ENCODE peak calls at places on chromosomes 13 and 19, in ten cellular contexts. V, A, R, X, L, T, Q, U, G and Y are unnamed samples.
A peak's percentile ranks its signal among the peaks of the same experiment; 100 is the strongest.

GRCh38 chr19:52963229-52963760 is 614 bp upstream of the ZNF816 start:
- DNase-seq in V (no peak), A (no peak), R (peak; percentile 21), X (peak; percentile 24), L (no peak), T (no peak), Q (no peak), U (peak; percentile 31), G (no peak), Y (no peak)

GRCh38 chr13:95128045-95128643 is 173.1 kb downstream of the ABCC4 start:
- DNase-seq in V (no peak), A (peak; percentile 83), R (no peak), X (no peak), L (no peak), T (peak; percentile 10), Q (no peak), U (peak; percentile 2), G (no peak), Y (no peak)

GRCh38 chr13:79621902-79622301 is 140.9 kb downstream of the NDFIP2 start:
- DNase-seq in V (no peak), A (no peak), R (no peak), X (no peak), L (no peak), T (no peak), Q (no peak), U (no peak), G (no peak), Y (no peak)

GRCh38 chr19:45809643-45810159 is 5.4 kb downstream of the RSPH6A start:
- DNase-seq in V (no peak), A (peak; percentile 58), R (no peak), X (peak; percentile 49), L (no peak), T (no peak), Q (peak; percentile 30), U (no peak), G (peak; percentile 45), Y (no peak)

GRCh38 chr13:59744747-59745394 is 418.9 kb downstream of the DIAPH3 start:
- DNase-seq in V (no peak), A (no peak), R (no peak), X (no peak), L (no peak), T (no peak), Q (no peak), U (no peak), G (no peak), Y (no peak)

GRCh38 chr19:55113570-55114039 is 3.8 kb downstream of the PPP1R12C start:
- DNase-seq in V (peak; percentile 90), A (no peak), R (peak; percentile 94), X (peak; percentile 92), L (no peak), T (peak; percentile 56), Q (peak; percentile 85), U (no peak), G (peak; percentile 88), Y (no peak)

GRCh38 chr13:99587893-99588606 is 86.8 kb downstream of the TM9SF2 start:
- DNase-seq in V (no peak), A (no peak), R (no peak), X (no peak), L (no peak), T (no peak), Q (no peak), U (no peak), G (no peak), Y (no peak)

GRCh38 chr19:18493440-18494266 is 28.2 kb downstream of the ELL start:
- DNase-seq in V (no peak), A (no peak), R (no peak), X (no peak), L (no peak), T (no peak), Q (no peak), U (no peak), G (no peak), Y (no peak)

GRCh38 chr13:52784591-52785340 is 45.1 kb upstream of the CNMD start:
- DNase-seq in V (no peak), A (no peak), R (no peak), X (no peak), L (no peak), T (no peak), Q (no peak), U (no peak), G (no peak), Y (no peak)

GRCh38 chr13:50401721-50402510 is 386.7 kb downstream of the KCNRG start:
- DNase-seq in V (no peak), A (peak; percentile 59), R (no peak), X (no peak), L (no peak), T (no peak), Q (no peak), U (no peak), G (peak; percentile 46), Y (no peak)

GRCh38 chr13:113275387-113275786 is 21.7 kb upstream of the LAMP1 start:
- DNase-seq in V (no peak), A (peak; percentile 69), R (no peak), X (peak; percentile 54), L (peak; percentile 19), T (peak; percentile 19), Q (peak; percentile 18), U (peak; percentile 58), G (peak; percentile 68), Y (peak; percentile 63)

GRCh38 chr13:112657850-112658445 is 31.9 kb upstream of the ATP11A start:
- DNase-seq in V (no peak), A (peak; percentile 63), R (no peak), X (no peak), L (no peak), T (no peak), Q (no peak), U (no peak), G (peak; percentile 83), Y (no peak)

GRCh38 chr19:39212377-39212742 is 8.3 kb upstream of the SYCN start:
- DNase-seq in V (no peak), A (peak; percentile 32), R (no peak), X (no peak), L (peak; percentile 69), T (no peak), Q (no peak), U (no peak), G (peak; percentile 12), Y (peak; percentile 3)

GRCh38 chr19:8321760-8322637 is 703 bp downstream of the RPS28 start:
- DNase-seq in V (no peak), A (no peak), R (no peak), X (no peak), L (no peak), T (no peak), Q (no peak), U (no peak), G (no peak), Y (no peak)

GRCh38 chr19:11054628-11055027 is 34.6 kb upstream of the LDLR start:
- DNase-seq in V (no peak), A (no peak), R (no peak), X (no peak), L (no peak), T (no peak), Q (no peak), U (no peak), G (no peak), Y (no peak)

GRCh38 chr13:36133950-36134349 is 2.8 kb upstream of the DCLK1 start:
- DNase-seq in V (no peak), A (no peak), R (no peak), X (no peak), L (no peak), T (no peak), Q (no peak), U (no peak), G (no peak), Y (no peak)

GRCh38 chr13:79741006-79741405 is 260.1 kb downstream of the NDFIP2 start:
- DNase-seq in V (no peak), A (no peak), R (no peak), X (no peak), L (no peak), T (no peak), Q (no peak), U (no peak), G (peak; percentile 42), Y (no peak)

GRCh38 chr19:50649433-50650391 is at the start of gene C19orf81:
- DNase-seq in V (no peak), A (peak; percentile 23), R (no peak), X (no peak), L (no peak), T (peak; percentile 68), Q (no peak), U (no peak), G (no peak), Y (no peak)

GRCh38 chr19:6580313-6580712 is 10.6 kb downstream of the CD70 start:
- DNase-seq in V (no peak), A (peak; percentile 91), R (no peak), X (no peak), L (no peak), T (peak; percentile 69), Q (no peak), U (no peak), G (no peak), Y (no peak)

GRCh38 chr13:108426893-108427292 is 157.4 kb downstream of the TNFSF13B start:
- DNase-seq in V (no peak), A (no peak), R (no peak), X (no peak), L (no peak), T (no peak), Q (no peak), U (no peak), G (peak; percentile 37), Y (no peak)

GRCh38 chr13:25217023-25217909 is 45.2 kb upstream of the AMER2 start:
- DNase-seq in V (no peak), A (peak; percentile 2), R (no peak), X (peak; percentile 17), L (no peak), T (no peak), Q (no peak), U (no peak), G (peak; percentile 38), Y (no peak)

GRCh38 chr19:31515931-31516330 is 166.7 kb upstream of the TSHZ3 start:
- DNase-seq in V (no peak), A (no peak), R (no peak), X (no peak), L (no peak), T (no peak), Q (no peak), U (no peak), G (no peak), Y (no peak)

GRCh38 chr13:20980420-20980819 is 77.9 kb upstream of the XPO4 start:
- DNase-seq in V (no peak), A (no peak), R (no peak), X (no peak), L (no peak), T (no peak), Q (no peak), U (no peak), G (no peak), Y (no peak)

GRCh38 chr19:10662384-10663251 is 8.5 kb downstream of the ILF3 start:
- DNase-seq in V (no peak), A (no peak), R (no peak), X (no peak), L (no peak), T (no peak), Q (no peak), U (no peak), G (peak; percentile 7), Y (no peak)

GRCh38 chr13:27627377-27627776 is 5.7 kb downstream of the POLR1D start:
- DNase-seq in V (no peak), A (no peak), R (no peak), X (no peak), L (no peak), T (no peak), Q (no peak), U (no peak), G (no peak), Y (no peak)

GRCh38 chr19:12778905-12779161 is 3.5 kb upstream of the HOOK2 start:
- DNase-seq in V (no peak), A (no peak), R (no peak), X (no peak), L (no peak), T (no peak), Q (no peak), U (no peak), G (no peak), Y (no peak)

GRCh38 chr19:51096473-51097165 is 11.6 kb downstream of the CTU1 start:
- DNase-seq in V (no peak), A (peak; percentile 47), R (no peak), X (no peak), L (no peak), T (peak; percentile 60), Q (no peak), U (peak; percentile 1), G (no peak), Y (no peak)

GRCh38 chr19:22622020-22622419 is 12.1 kb upstream of the ZNF492 start:
- DNase-seq in V (no peak), A (no peak), R (no peak), X (no peak), L (no peak), T (no peak), Q (no peak), U (no peak), G (no peak), Y (no peak)